ENCODE peak calls at places on chromosomes 13 and 19, in seven cellular contexts. One of them, this sample, is unnamed.

GRCh38 chr19:38736036-38736412 is 8.2 kb downstream of the CAPN12 start:
- ATAC-seq in psoas muscle: peak; percentile 26
- ATAC-seq in activated T-cell treated with anti-CD3 and anti-CD28 coated beads, Interleukin-2, amount 50 U/mL, for 72 hours: peak; percentile 53
- ATAC-seq in activated naive CD8-positive, alpha-beta T cell treated with anti-CD3 and anti-CD28 coated beads, Interleukin-2, amount 10 ng/mL, durations not matched to agents 7 days and 5 days: peak; percentile 39
- ATAC-seq in CD4-positive, alpha-beta T cell: peak; percentile 57
- ATAC-seq in RWPE2: no peak
- ATAC-seq in stimulated activated naive B cell treated with anti-CD40 and anti-IgM and Interleukin-4, amounts not matched to agents 10 μg/mL and 1 μg/mL and 100 μg/mL, for 72 hours: peak; percentile 48
- ATAC-seq in this sample: peak; percentile 60

GRCh38 chr13:50892162-50892944 is 17.2 kb upstream of the RNASEH2B start:
- ATAC-seq in activated T-cell treated with anti-CD3 and anti-CD28 coated beads, Interleukin-2, amount 50 U/mL, for 72 hours: peak; percentile 30
- ATAC-seq in psoas muscle: no peak
- ATAC-seq in activated naive CD8-positive, alpha-beta T cell treated with anti-CD3 and anti-CD28 coated beads, Interleukin-2, amount 10 ng/mL, durations not matched to agents 7 days and 5 days: peak; percentile 55
- ATAC-seq in CD4-positive, alpha-beta T cell: peak; percentile 57
- ATAC-seq in RWPE2: no peak
- ATAC-seq in stimulated activated naive B cell treated with anti-CD40 and anti-IgM and Interleukin-4, amounts not matched to agents 10 μg/mL and 1 μg/mL and 100 μg/mL, for 72 hours: peak; percentile 62
- ATAC-seq in this sample: peak; percentile 73

GRCh38 chr13:24502567-24503375 is 9.8 kb downstream of the PARP4 start:
- ATAC-seq in CD4-positive, alpha-beta T cell: no peak
- ATAC-seq in RWPE2: peak; percentile 92
- ATAC-seq in psoas muscle: peak; percentile 86
- ATAC-seq in activated T-cell treated with anti-CD3 and anti-CD28 coated beads, Interleukin-2, amount 50 U/mL, for 72 hours: peak; percentile 13
- ATAC-seq in activated naive CD8-positive, alpha-beta T cell treated with anti-CD3 and anti-CD28 coated beads, Interleukin-2, amount 10 ng/mL, durations not matched to agents 7 days and 5 days: no peak
- ATAC-seq in stimulated activated naive B cell treated with anti-CD40 and anti-IgM and Interleukin-4, amounts not matched to agents 10 μg/mL and 1 μg/mL and 100 μg/mL, for 72 hours: no peak
- ATAC-seq in this sample: no peak

GRCh38 chr19:19120308-19121156 is 17.7 kb downstream of the TMEM161A start:
- ATAC-seq in CD4-positive, alpha-beta T cell: peak; percentile 11
- ATAC-seq in RWPE2: peak; percentile 66
- ATAC-seq in activated naive CD8-positive, alpha-beta T cell treated with anti-CD3 and anti-CD28 coated beads, Interleukin-2, amount 10 ng/mL, durations not matched to agents 7 days and 5 days: peak; percentile 49
- ATAC-seq in psoas muscle: peak; percentile 54
- ATAC-seq in stimulated activated naive B cell treated with anti-CD40 and anti-IgM and Interleukin-4, amounts not matched to agents 10 μg/mL and 1 μg/mL and 100 μg/mL, for 72 hours: peak; percentile 29
- ATAC-seq in activated T-cell treated with anti-CD3 and anti-CD28 coated beads, Interleukin-2, amount 50 U/mL, for 72 hours: no peak
- ATAC-seq in this sample: peak; percentile 43

GRCh38 chr19:4089400-4089908 is 22.8 kb upstream of the ZBTB7A start:
- ATAC-seq in RWPE2: no peak
- ATAC-seq in activated T-cell treated with anti-CD3 and anti-CD28 coated beads, Interleukin-2, amount 50 U/mL, for 72 hours: peak; percentile 78
- ATAC-seq in CD4-positive, alpha-beta T cell: peak; percentile 47
- ATAC-seq in activated naive CD8-positive, alpha-beta T cell treated with anti-CD3 and anti-CD28 coated beads, Interleukin-2, amount 10 ng/mL, durations not matched to agents 7 days and 5 days: peak; percentile 69
- ATAC-seq in stimulated activated naive B cell treated with anti-CD40 and anti-IgM and Interleukin-4, amounts not matched to agents 10 μg/mL and 1 μg/mL and 100 μg/mL, for 72 hours: peak; percentile 85
- ATAC-seq in psoas muscle: no peak
- ATAC-seq in this sample: peak; percentile 58

GRCh38 chr13:102198418-102199322 is 203.2 kb downstream of the FGF14 start:
- ATAC-seq in RWPE2: peak; percentile 74
- ATAC-seq in CD4-positive, alpha-beta T cell: no peak
- ATAC-seq in activated T-cell treated with anti-CD3 and anti-CD28 coated beads, Interleukin-2, amount 50 U/mL, for 72 hours: no peak
- ATAC-seq in activated naive CD8-positive, alpha-beta T cell treated with anti-CD3 and anti-CD28 coated beads, Interleukin-2, amount 10 ng/mL, durations not matched to agents 7 days and 5 days: no peak
- ATAC-seq in psoas muscle: no peak
- ATAC-seq in stimulated activated naive B cell treated with anti-CD40 and anti-IgM and Interleukin-4, amounts not matched to agents 10 μg/mL and 1 μg/mL and 100 μg/mL, for 72 hours: no peak
- ATAC-seq in this sample: no peak

GRCh38 chr13:93771782-93772181 is 545.2 kb downstream of the GPC6 start:
- ATAC-seq in psoas muscle: no peak
- ATAC-seq in activated T-cell treated with anti-CD3 and anti-CD28 coated beads, Interleukin-2, amount 50 U/mL, for 72 hours: no peak
- ATAC-seq in activated naive CD8-positive, alpha-beta T cell treated with anti-CD3 and anti-CD28 coated beads, Interleukin-2, amount 10 ng/mL, durations not matched to agents 7 days and 5 days: no peak
- ATAC-seq in stimulated activated naive B cell treated with anti-CD40 and anti-IgM and Interleukin-4, amounts not matched to agents 10 μg/mL and 1 μg/mL and 100 μg/mL, for 72 hours: no peak
- ATAC-seq in CD4-positive, alpha-beta T cell: no peak
- ATAC-seq in RWPE2: peak; percentile 60
- ATAC-seq in this sample: no peak

GRCh38 chr13:109783815-109784589 is 2.4 kb downstream of the IRS2 start:
- ATAC-seq in CD4-positive, alpha-beta T cell: no peak
- ATAC-seq in activated T-cell treated with anti-CD3 and anti-CD28 coated beads, Interleukin-2, amount 50 U/mL, for 72 hours: no peak
- ATAC-seq in RWPE2: no peak
- ATAC-seq in stimulated activated naive B cell treated with anti-CD40 and anti-IgM and Interleukin-4, amounts not matched to agents 10 μg/mL and 1 μg/mL and 100 μg/mL, for 72 hours: no peak
- ATAC-seq in psoas muscle: no peak
- ATAC-seq in activated naive CD8-positive, alpha-beta T cell treated with anti-CD3 and anti-CD28 coated beads, Interleukin-2, amount 10 ng/mL, durations not matched to agents 7 days and 5 days: no peak
- ATAC-seq in this sample: no peak

GRCh38 chr19:6813659-6814058 is 41.2 kb downstream of the VAV1 start:
- ATAC-seq in activated naive CD8-positive, alpha-beta T cell treated with anti-CD3 and anti-CD28 coated beads, Interleukin-2, amount 10 ng/mL, durations not matched to agents 7 days and 5 days: peak; percentile 32
- ATAC-seq in psoas muscle: no peak
- ATAC-seq in RWPE2: no peak
- ATAC-seq in stimulated activated naive B cell treated with anti-CD40 and anti-IgM and Interleukin-4, amounts not matched to agents 10 μg/mL and 1 μg/mL and 100 μg/mL, for 72 hours: no peak
- ATAC-seq in activated T-cell treated with anti-CD3 and anti-CD28 coated beads, Interleukin-2, amount 50 U/mL, for 72 hours: peak; percentile 61
- ATAC-seq in CD4-positive, alpha-beta T cell: peak; percentile 70
- ATAC-seq in this sample: no peak

GRCh38 chr13:76965759-76966421 is 17.6 kb downstream of the ACOD1 start:
- ATAC-seq in activated naive CD8-positive, alpha-beta T cell treated with anti-CD3 and anti-CD28 coated beads, Interleukin-2, amount 10 ng/mL, durations not matched to agents 7 days and 5 days: no peak
- ATAC-seq in RWPE2: peak; percentile 60
- ATAC-seq in CD4-positive, alpha-beta T cell: no peak
- ATAC-seq in activated T-cell treated with anti-CD3 and anti-CD28 coated beads, Interleukin-2, amount 50 U/mL, for 72 hours: no peak
- ATAC-seq in stimulated activated naive B cell treated with anti-CD40 and anti-IgM and Interleukin-4, amounts not matched to agents 10 μg/mL and 1 μg/mL and 100 μg/mL, for 72 hours: no peak
- ATAC-seq in psoas muscle: no peak
- ATAC-seq in this sample: no peak

GRCh38 chr13:66994097-66994496 is 236.0 kb downstream of the PCDH9 start:
- ATAC-seq in psoas muscle: peak; percentile 82
- ATAC-seq in activated T-cell treated with anti-CD3 and anti-CD28 coated beads, Interleukin-2, amount 50 U/mL, for 72 hours: peak; percentile 79
- ATAC-seq in stimulated activated naive B cell treated with anti-CD40 and anti-IgM and Interleukin-4, amounts not matched to agents 10 μg/mL and 1 μg/mL and 100 μg/mL, for 72 hours: peak; percentile 88
- ATAC-seq in activated naive CD8-positive, alpha-beta T cell treated with anti-CD3 and anti-CD28 coated beads, Interleukin-2, amount 10 ng/mL, durations not matched to agents 7 days and 5 days: peak; percentile 74
- ATAC-seq in CD4-positive, alpha-beta T cell: peak; percentile 39
- ATAC-seq in RWPE2: peak; percentile 33
- ATAC-seq in this sample: peak; percentile 60

GRCh38 chr13:109666656-109667448 is 119.5 kb downstream of the IRS2 start:
- ATAC-seq in psoas muscle: peak; percentile 49
- ATAC-seq in stimulated activated naive B cell treated with anti-CD40 and anti-IgM and Interleukin-4, amounts not matched to agents 10 μg/mL and 1 μg/mL and 100 μg/mL, for 72 hours: no peak
- ATAC-seq in RWPE2: peak; percentile 86
- ATAC-seq in activated T-cell treated with anti-CD3 and anti-CD28 coated beads, Interleukin-2, amount 50 U/mL, for 72 hours: no peak
- ATAC-seq in CD4-positive, alpha-beta T cell: no peak
- ATAC-seq in activated naive CD8-positive, alpha-beta T cell treated with anti-CD3 and anti-CD28 coated beads, Interleukin-2, amount 10 ng/mL, durations not matched to agents 7 days and 5 days: no peak
- ATAC-seq in this sample: no peak

GRCh38 chr13:111880185-111880584 is 186.8 kb upstream of the SOX1 start:
- ATAC-seq in activated naive CD8-positive, alpha-beta T cell treated with anti-CD3 and anti-CD28 coated beads, Interleukin-2, amount 10 ng/mL, durations not matched to agents 7 days and 5 days: no peak
- ATAC-seq in activated T-cell treated with anti-CD3 and anti-CD28 coated beads, Interleukin-2, amount 50 U/mL, for 72 hours: no peak
- ATAC-seq in stimulated activated naive B cell treated with anti-CD40 and anti-IgM and Interleukin-4, amounts not matched to agents 10 μg/mL and 1 μg/mL and 100 μg/mL, for 72 hours: no peak
- ATAC-seq in psoas muscle: no peak
- ATAC-seq in CD4-positive, alpha-beta T cell: no peak
- ATAC-seq in RWPE2: no peak
- ATAC-seq in this sample: peak; percentile 35

GRCh38 chr19:7349231-7349591 is 474 bp downstream of the ARHGEF18 start:
- ATAC-seq in psoas muscle: no peak
- ATAC-seq in RWPE2: no peak
- ATAC-seq in CD4-positive, alpha-beta T cell: no peak
- ATAC-seq in activated T-cell treated with anti-CD3 and anti-CD28 coated beads, Interleukin-2, amount 50 U/mL, for 72 hours: peak; percentile 7
- ATAC-seq in activated naive CD8-positive, alpha-beta T cell treated with anti-CD3 and anti-CD28 coated beads, Interleukin-2, amount 10 ng/mL, durations not matched to agents 7 days and 5 days: no peak
- ATAC-seq in stimulated activated naive B cell treated with anti-CD40 and anti-IgM and Interleukin-4, amounts not matched to agents 10 μg/mL and 1 μg/mL and 100 μg/mL, for 72 hours: no peak
- ATAC-seq in this sample: peak; percentile 0

GRCh38 chr13:39379118-39379517 is 223.9 kb downstream of the LHFPL6 start:
- ATAC-seq in RWPE2: no peak
- ATAC-seq in activated T-cell treated with anti-CD3 and anti-CD28 coated beads, Interleukin-2, amount 50 U/mL, for 72 hours: peak; percentile 37
- ATAC-seq in activated naive CD8-positive, alpha-beta T cell treated with anti-CD3 and anti-CD28 coated beads, Interleukin-2, amount 10 ng/mL, durations not matched to agents 7 days and 5 days: no peak
- ATAC-seq in stimulated activated naive B cell treated with anti-CD40 and anti-IgM and Interleukin-4, amounts not matched to agents 10 μg/mL and 1 μg/mL and 100 μg/mL, for 72 hours: no peak
- ATAC-seq in psoas muscle: no peak
- ATAC-seq in CD4-positive, alpha-beta T cell: no peak
- ATAC-seq in this sample: no peak

GRCh38 chr13:51416107-51416506 is 36.7 kb downstream of the INTS6 start:
- ATAC-seq in stimulated activated naive B cell treated with anti-CD40 and anti-IgM and Interleukin-4, amounts not matched to agents 10 μg/mL and 1 μg/mL and 100 μg/mL, for 72 hours: peak; percentile 87
- ATAC-seq in CD4-positive, alpha-beta T cell: no peak
- ATAC-seq in activated naive CD8-positive, alpha-beta T cell treated with anti-CD3 and anti-CD28 coated beads, Interleukin-2, amount 10 ng/mL, durations not matched to agents 7 days and 5 days: peak; percentile 33
- ATAC-seq in activated T-cell treated with anti-CD3 and anti-CD28 coated beads, Interleukin-2, amount 50 U/mL, for 72 hours: peak; percentile 73
- ATAC-seq in RWPE2: no peak
- ATAC-seq in psoas muscle: no peak
- ATAC-seq in this sample: peak; percentile 69

GRCh38 chr19:21440321-21440720 is 43.4 kb downstream of the ZNF493 start:
- ATAC-seq in activated T-cell treated with anti-CD3 and anti-CD28 coated beads, Interleukin-2, amount 50 U/mL, for 72 hours: no peak
- ATAC-seq in activated naive CD8-positive, alpha-beta T cell treated with anti-CD3 and anti-CD28 coated beads, Interleukin-2, amount 10 ng/mL, durations not matched to agents 7 days and 5 days: no peak
- ATAC-seq in psoas muscle: no peak
- ATAC-seq in RWPE2: no peak
- ATAC-seq in stimulated activated naive B cell treated with anti-CD40 and anti-IgM and Interleukin-4, amounts not matched to agents 10 μg/mL and 1 μg/mL and 100 μg/mL, for 72 hours: no peak
- ATAC-seq in CD4-positive, alpha-beta T cell: no peak
- ATAC-seq in this sample: no peak

GRCh38 chr19:5968431-5969373 is 9.2 kb downstream of the RANBP3 start:
- ATAC-seq in RWPE2: peak; percentile 90
- ATAC-seq in activated naive CD8-positive, alpha-beta T cell treated with anti-CD3 and anti-CD28 coated beads, Interleukin-2, amount 10 ng/mL, durations not matched to agents 7 days and 5 days: no peak
- ATAC-seq in CD4-positive, alpha-beta T cell: no peak
- ATAC-seq in stimulated activated naive B cell treated with anti-CD40 and anti-IgM and Interleukin-4, amounts not matched to agents 10 μg/mL and 1 μg/mL and 100 μg/mL, for 72 hours: peak; percentile 18
- ATAC-seq in activated T-cell treated with anti-CD3 and anti-CD28 coated beads, Interleukin-2, amount 50 U/mL, for 72 hours: peak; percentile 33
- ATAC-seq in psoas muscle: peak; percentile 21
- ATAC-seq in this sample: no peak

GRCh38 chr19:18501832-18502231 is 20.0 kb downstream of the ELL start:
- ATAC-seq in activated naive CD8-positive, alpha-beta T cell treated with anti-CD3 and anti-CD28 coated beads, Interleukin-2, amount 10 ng/mL, durations not matched to agents 7 days and 5 days: no peak
- ATAC-seq in stimulated activated naive B cell treated with anti-CD40 and anti-IgM and Interleukin-4, amounts not matched to agents 10 μg/mL and 1 μg/mL and 100 μg/mL, for 72 hours: peak; percentile 21
- ATAC-seq in psoas muscle: peak; percentile 46
- ATAC-seq in CD4-positive, alpha-beta T cell: no peak
- ATAC-seq in activated T-cell treated with anti-CD3 and anti-CD28 coated beads, Interleukin-2, amount 50 U/mL, for 72 hours: no peak
- ATAC-seq in RWPE2: no peak
- ATAC-seq in this sample: no peak

GRCh38 chr19:17450264-17451075 is 2.0 kb upstream of the TMEM221 start:
- ATAC-seq in activated T-cell treated with anti-CD3 and anti-CD28 coated beads, Interleukin-2, amount 50 U/mL, for 72 hours: peak; percentile 90
- ATAC-seq in stimulated activated naive B cell treated with anti-CD40 and anti-IgM and Interleukin-4, amounts not matched to agents 10 μg/mL and 1 μg/mL and 100 μg/mL, for 72 hours: peak; percentile 68
- ATAC-seq in CD4-positive, alpha-beta T cell: no peak
- ATAC-seq in RWPE2: peak; percentile 87
- ATAC-seq in psoas muscle: no peak
- ATAC-seq in activated naive CD8-positive, alpha-beta T cell treated with anti-CD3 and anti-CD28 coated beads, Interleukin-2, amount 10 ng/mL, durations not matched to agents 7 days and 5 days: peak; percentile 27
- ATAC-seq in this sample: peak; percentile 57

GRCh38 chr19:35908010-35908441 is at the start of gene TYROBP:
- ATAC-seq in activated T-cell treated with anti-CD3 and anti-CD28 coated beads, Interleukin-2, amount 50 U/mL, for 72 hours: no peak
- ATAC-seq in RWPE2: no peak
- ATAC-seq in activated naive CD8-positive, alpha-beta T cell treated with anti-CD3 and anti-CD28 coated beads, Interleukin-2, amount 10 ng/mL, durations not matched to agents 7 days and 5 days: no peak
- ATAC-seq in psoas muscle: no peak
- ATAC-seq in stimulated activated naive B cell treated with anti-CD40 and anti-IgM and Interleukin-4, amounts not matched to agents 10 μg/mL and 1 μg/mL and 100 μg/mL, for 72 hours: no peak
- ATAC-seq in CD4-positive, alpha-beta T cell: no peak
- ATAC-seq in this sample: no peak

GRCh38 chr19:39474139-39474620 is 6.5 kb upstream of the TIMM50 start:
- ATAC-seq in stimulated activated naive B cell treated with anti-CD40 and anti-IgM and Interleukin-4, amounts not matched to agents 10 μg/mL and 1 μg/mL and 100 μg/mL, for 72 hours: peak; percentile 85
- ATAC-seq in CD4-positive, alpha-beta T cell: peak; percentile 85
- ATAC-seq in RWPE2: peak; percentile 67
- ATAC-seq in activated naive CD8-positive, alpha-beta T cell treated with anti-CD3 and anti-CD28 coated beads, Interleukin-2, amount 10 ng/mL, durations not matched to agents 7 days and 5 days: peak; percentile 57
- ATAC-seq in activated T-cell treated with anti-CD3 and anti-CD28 coated beads, Interleukin-2, amount 50 U/mL, for 72 hours: peak; percentile 71
- ATAC-seq in psoas muscle: peak; percentile 61
- ATAC-seq in this sample: peak; percentile 79

GRCh38 chr19:20969898-20970297 is 46.8 kb downstream of the ZNF85 start:
- ATAC-seq in activated T-cell treated with anti-CD3 and anti-CD28 coated beads, Interleukin-2, amount 50 U/mL, for 72 hours: no peak
- ATAC-seq in RWPE2: no peak
- ATAC-seq in CD4-positive, alpha-beta T cell: no peak
- ATAC-seq in psoas muscle: no peak
- ATAC-seq in stimulated activated naive B cell treated with anti-CD40 and anti-IgM and Interleukin-4, amounts not matched to agents 10 μg/mL and 1 μg/mL and 100 μg/mL, for 72 hours: no peak
- ATAC-seq in activated naive CD8-positive, alpha-beta T cell treated with anti-CD3 and anti-CD28 coated beads, Interleukin-2, amount 10 ng/mL, durations not matched to agents 7 days and 5 days: no peak
- ATAC-seq in this sample: no peak

GRCh38 chr13:36870050-36870692 is 49.9 kb downstream of the SMAD9 start:
- ATAC-seq in activated T-cell treated with anti-CD3 and anti-CD28 coated beads, Interleukin-2, amount 50 U/mL, for 72 hours: no peak
- ATAC-seq in activated naive CD8-positive, alpha-beta T cell treated with anti-CD3 and anti-CD28 coated beads, Interleukin-2, amount 10 ng/mL, durations not matched to agents 7 days and 5 days: no peak
- ATAC-seq in CD4-positive, alpha-beta T cell: no peak
- ATAC-seq in stimulated activated naive B cell treated with anti-CD40 and anti-IgM and Interleukin-4, amounts not matched to agents 10 μg/mL and 1 μg/mL and 100 μg/mL, for 72 hours: no peak
- ATAC-seq in RWPE2: peak; percentile 57
- ATAC-seq in psoas muscle: no peak
- ATAC-seq in this sample: no peak

GRCh38 chr13:24146961-24147569 is 13.5 kb upstream of the SPATA13 start:
- ATAC-seq in activated T-cell treated with anti-CD3 and anti-CD28 coated beads, Interleukin-2, amount 50 U/mL, for 72 hours: no peak
- ATAC-seq in stimulated activated naive B cell treated with anti-CD40 and anti-IgM and Interleukin-4, amounts not matched to agents 10 μg/mL and 1 μg/mL and 100 μg/mL, for 72 hours: no peak
- ATAC-seq in psoas muscle: no peak
- ATAC-seq in CD4-positive, alpha-beta T cell: no peak
- ATAC-seq in RWPE2: no peak
- ATAC-seq in activated naive CD8-positive, alpha-beta T cell treated with anti-CD3 and anti-CD28 coated beads, Interleukin-2, amount 10 ng/mL, durations not matched to agents 7 days and 5 days: no peak
- ATAC-seq in this sample: no peak

GRCh38 chr19:10533656-10534386 is 9.9 kb upstream of the ATG4D start:
- ATAC-seq in stimulated activated naive B cell treated with anti-CD40 and anti-IgM and Interleukin-4, amounts not matched to agents 10 μg/mL and 1 μg/mL and 100 μg/mL, for 72 hours: peak; percentile 33
- ATAC-seq in psoas muscle: no peak
- ATAC-seq in RWPE2: peak; percentile 75
- ATAC-seq in activated T-cell treated with anti-CD3 and anti-CD28 coated beads, Interleukin-2, amount 50 U/mL, for 72 hours: no peak
- ATAC-seq in activated naive CD8-positive, alpha-beta T cell treated with anti-CD3 and anti-CD28 coated beads, Interleukin-2, amount 10 ng/mL, durations not matched to agents 7 days and 5 days: no peak
- ATAC-seq in CD4-positive, alpha-beta T cell: no peak
- ATAC-seq in this sample: no peak

GRCh38 chr13:98977568-98978270 is at the start of gene DOCK9:
- ATAC-seq in RWPE2: peak; percentile 85
- ATAC-seq in CD4-positive, alpha-beta T cell: no peak
- ATAC-seq in activated T-cell treated with anti-CD3 and anti-CD28 coated beads, Interleukin-2, amount 50 U/mL, for 72 hours: peak; percentile 6
- ATAC-seq in stimulated activated naive B cell treated with anti-CD40 and anti-IgM and Interleukin-4, amounts not matched to agents 10 μg/mL and 1 μg/mL and 100 μg/mL, for 72 hours: no peak
- ATAC-seq in activated naive CD8-positive, alpha-beta T cell treated with anti-CD3 and anti-CD28 coated beads, Interleukin-2, amount 10 ng/mL, durations not matched to agents 7 days and 5 days: no peak
- ATAC-seq in psoas muscle: peak; percentile 80
- ATAC-seq in this sample: no peak

GRCh38 chr19:46748325-46749109 is 2.3 kb upstream of the STRN4 start:
- ATAC-seq in activated naive CD8-positive, alpha-beta T cell treated with anti-CD3 and anti-CD28 coated beads, Interleukin-2, amount 10 ng/mL, durations not matched to agents 7 days and 5 days: no peak
- ATAC-seq in RWPE2: no peak
- ATAC-seq in activated T-cell treated with anti-CD3 and anti-CD28 coated beads, Interleukin-2, amount 50 U/mL, for 72 hours: no peak
- ATAC-seq in psoas muscle: no peak
- ATAC-seq in CD4-positive, alpha-beta T cell: no peak
- ATAC-seq in stimulated activated naive B cell treated with anti-CD40 and anti-IgM and Interleukin-4, amounts not matched to agents 10 μg/mL and 1 μg/mL and 100 μg/mL, for 72 hours: peak; percentile 21
- ATAC-seq in this sample: no peak

GRCh38 chr13:63044617-63045016 is 1629.0 kb upstream of the PCDH20 start:
- ATAC-seq in RWPE2: no peak
- ATAC-seq in activated T-cell treated with anti-CD3 and anti-CD28 coated beads, Interleukin-2, amount 50 U/mL, for 72 hours: no peak
- ATAC-seq in CD4-positive, alpha-beta T cell: no peak
- ATAC-seq in activated naive CD8-positive, alpha-beta T cell treated with anti-CD3 and anti-CD28 coated beads, Interleukin-2, amount 10 ng/mL, durations not matched to agents 7 days and 5 days: no peak
- ATAC-seq in psoas muscle: no peak
- ATAC-seq in stimulated activated naive B cell treated with anti-CD40 and anti-IgM and Interleukin-4, amounts not matched to agents 10 μg/mL and 1 μg/mL and 100 μg/mL, for 72 hours: no peak
- ATAC-seq in this sample: no peak

GRCh38 chr19:41939861-41940442 is 11.7 kb upstream of the ERFL start:
- ATAC-seq in stimulated activated naive B cell treated with anti-CD40 and anti-IgM and Interleukin-4, amounts not matched to agents 10 μg/mL and 1 μg/mL and 100 μg/mL, for 72 hours: peak; percentile 62
- ATAC-seq in CD4-positive, alpha-beta T cell: peak; percentile 33
- ATAC-seq in activated naive CD8-positive, alpha-beta T cell treated with anti-CD3 and anti-CD28 coated beads, Interleukin-2, amount 10 ng/mL, durations not matched to agents 7 days and 5 days: no peak
- ATAC-seq in psoas muscle: peak; percentile 14
- ATAC-seq in RWPE2: no peak
- ATAC-seq in activated T-cell treated with anti-CD3 and anti-CD28 coated beads, Interleukin-2, amount 50 U/mL, for 72 hours: peak; percentile 26
- ATAC-seq in this sample: peak; percentile 66

GRCh38 chr19:18700501-18701249 is 17.2 kb downstream of the CRTC1 start:
- ATAC-seq in activated T-cell treated with anti-CD3 and anti-CD28 coated beads, Interleukin-2, amount 50 U/mL, for 72 hours: peak; percentile 91
- ATAC-seq in activated naive CD8-positive, alpha-beta T cell treated with anti-CD3 and anti-CD28 coated beads, Interleukin-2, amount 10 ng/mL, durations not matched to agents 7 days and 5 days: peak; percentile 98
- ATAC-seq in CD4-positive, alpha-beta T cell: peak; percentile 97
- ATAC-seq in RWPE2: peak; percentile 86
- ATAC-seq in psoas muscle: peak; percentile 73
- ATAC-seq in stimulated activated naive B cell treated with anti-CD40 and anti-IgM and Interleukin-4, amounts not matched to agents 10 μg/mL and 1 μg/mL and 100 μg/mL, for 72 hours: peak; percentile 91
- ATAC-seq in this sample: peak; percentile 93

This sample was measured in stimulated activated memory B cell treated with anti-CD40 and anti-IgM and Interleukin-4, amounts not matched to agents 10 μg/mL and 1 μg/mL and 100 μg/mL, for 72 hours.